ENCODE peak calls at places on chromosomes 5 and 9, in ten cellular contexts. E is putamen; M is activated CD4-positive, alpha-beta T cell treated with anti-CD3 and anti-CD28 coated beads, Interleukin-2, amount 10 ng/mL, durations not matched to agents 7 days and 5 days; R is coronary artery; U is NCI-H510A treated with DMSO at 0.1 percent for 48 hours; V is D721Med; F is left colon; N is astrocyte of the hippocampus; C is choroid plexus epithelial cell; T is CD4-positive, alpha-beta memory T cell. A is an unnamed sample.

GRCh38 chr5:159337291-159337974 is 7.1 kb upstream of the IL12B start:
- DNase-seq in T (peak), E (no peak), F (no peak), C (peak), V (no peak), N (peak), U (no peak), M (peak), R (no peak), A (no peak)

GRCh38 chr5:172412724-172413260 is 41.5 kb downstream of the SH3PXD2B start:
- DNase-seq in T (no peak), N (peak), C (peak), M (no peak), V (no peak), E (no peak), F (peak), U (no peak), R (peak), A (no peak)

GRCh38 chr5:113060410-113061025 is 83.9 kb downstream of the DCP2 start:
- DNase-seq in R (peak), E (no peak), F (no peak), N (no peak), M (no peak), C (no peak), U (no peak), T (no peak), V (no peak), A (no peak)

GRCh38 chr9:105385372-105385985 is 62.4 kb upstream of the FSD1L start:
- DNase-seq in E (peak), V (no peak), U (no peak), C (peak), M (peak), N (no peak), F (no peak), R (no peak), T (peak), A (peak)

GRCh38 chr5:139458580-139459407 is 3.7 kb downstream of the ECSCR start:
- DNase-seq in N (peak), T (peak), R (no peak), U (no peak), V (no peak), C (peak), M (peak), E (no peak), F (no peak), A (no peak)

GRCh38 chr5:61910771-61911170 is 395.2 kb upstream of the KIF2A start:
- DNase-seq in R (no peak), F (no peak), N (no peak), E (no peak), V (no peak), C (no peak), M (no peak), U (no peak), T (no peak), A (no peak)

GRCh38 chr5:68898961-68899471 is 194.8 kb upstream of the SLC30A5 start:
- DNase-seq in R (no peak), E (no peak), U (peak), F (no peak), T (no peak), C (peak), V (no peak), M (no peak), N (peak), A (no peak)

GRCh38 chr9:121972501-121972981 is 120.6 kb downstream of the TTLL11 start:
- DNase-seq in V (no peak), N (peak), M (no peak), R (no peak), C (no peak), E (no peak), T (no peak), F (peak), U (peak), A (no peak)

GRCh38 chr9:22111176-22111870 is 102.2 kb upstream of the CDKN2B start:
- DNase-seq in M (no peak), F (no peak), U (no peak), E (no peak), R (no peak), N (no peak), V (no peak), T (no peak), C (no peak), A (no peak)

GRCh38 chr5:55363861-55364260 is 56.1 kb downstream of the MTREX start:
- DNase-seq in V (no peak), U (no peak), R (no peak), F (no peak), M (no peak), T (no peak), E (no peak), C (peak), N (peak), A (no peak)

GRCh38 chr5:151499636-151500035 is 52.2 kb downstream of the SLC36A1 start:
- DNase-seq in N (no peak), F (no peak), C (no peak), U (no peak), T (no peak), R (no peak), M (no peak), V (no peak), E (no peak), A (no peak)

GRCh38 chr9:106945727-106946690 is 83.0 kb downstream of the ZNF462 start:
- DNase-seq in M (no peak), N (peak), E (no peak), C (peak), T (no peak), F (no peak), R (no peak), U (no peak), V (no peak), A (no peak)

GRCh38 chr9:84151236-84151635 is 170.6 kb downstream of the RMI1 start:
- DNase-seq in C (no peak), E (no peak), T (no peak), V (no peak), U (no peak), N (no peak), R (no peak), F (no peak), M (no peak), A (no peak)

GRCh38 chr5:123087173-123088030 is 1.6 kb upstream of the PRDM6 start:
- DNase-seq in F (no peak), N (peak), U (no peak), E (no peak), M (no peak), R (no peak), V (no peak), T (no peak), C (no peak), A (no peak)

GRCh38 chr5:33105521-33105941 is 335.2 kb upstream of the TARS1 start:
- DNase-seq in V (no peak), U (no peak), M (no peak), N (peak), R (no peak), C (peak), E (no peak), T (no peak), F (no peak), A (no peak)

GRCh38 chr9:86902606-86903460 is 44.5 kb downstream of the GAS1 start:
- DNase-seq in F (no peak), V (no peak), C (no peak), R (no peak), U (no peak), T (no peak), M (no peak), E (no peak), N (no peak), A (no peak)

GRCh38 chr9:76394896-76395244 is 644 bp upstream of the RFK start:
- DNase-seq in R (peak), U (peak), T (no peak), M (peak), E (no peak), V (no peak), F (peak), C (no peak), N (no peak), A (no peak)

GRCh38 chr5:132202711-132203463 is 24.8 kb downstream of the P4HA2 start:
- DNase-seq in R (no peak), C (peak), U (no peak), F (no peak), M (no peak), V (no peak), T (no peak), N (no peak), E (no peak), A (no peak)

GRCh38 chr5:111132731-111133435 is 40.7 kb downstream of the WDR36 start:
- DNase-seq in V (no peak), U (no peak), E (no peak), R (no peak), M (no peak), N (no peak), F (no peak), T (no peak), C (no peak), A (no peak)

GRCh38 chr9:38068866-38069628 is at the start of gene SHB:
- DNase-seq in V (peak), E (peak), F (peak), C (peak), N (peak), T (peak), U (peak), R (peak), M (peak), A (no peak)

GRCh38 chr5:137667341-137667740 is 68.5 kb downstream of the KLHL3 start:
- DNase-seq in C (no peak), R (no peak), N (peak), U (no peak), V (no peak), E (no peak), T (no peak), M (no peak), F (no peak), A (no peak)

GRCh38 chr9:27369591-27369990 is 72.6 kb upstream of the EQTN start:
- DNase-seq in E (no peak), F (no peak), T (no peak), U (no peak), M (no peak), N (no peak), C (no peak), R (no peak), V (no peak), A (no peak)

GRCh38 chr5:176793736-176794135 is 16.6 kb upstream of the UNC5A start:
- DNase-seq in C (no peak), U (no peak), V (no peak), E (no peak), N (no peak), M (no peak), T (no peak), R (no peak), F (no peak), A (no peak)

GRCh38 chr5:37133939-37134338 is 115.2 kb downstream of the CPLANE1 start:
- DNase-seq in U (no peak), V (no peak), M (no peak), E (no peak), F (no peak), R (no peak), T (no peak), C (peak), N (peak), A (no peak)

GRCh38 chr5:33788922-33789321 is 102.9 kb downstream of the ADAMTS12 start:
- DNase-seq in M (no peak), R (no peak), V (no peak), F (no peak), T (no peak), E (no peak), C (peak), U (no peak), N (peak), A (no peak)

GRCh38 chr5:154714271-154714986 is 40.7 kb upstream of the LARP1 start:
- DNase-seq in U (peak), V (no peak), F (peak), E (no peak), R (no peak), M (peak), C (peak), N (peak), T (no peak), A (no peak)

A was measured in KG1.